ENCODE peak calls at places on chromosomes 7 and 10, in four cellular contexts. X is CD8-positive, alpha-beta T cell; V is endothelial cell; E is colonic mucosa. B is an unnamed sample.

GRCh38 chr10:84156768-84157167 is 16.8 kb upstream of the GPR15LG start:
- DNase-seq in V (no peak), E (no peak), X (peak), B (no peak)

GRCh38 chr7:25854059-25854458 is 297.9 kb upstream of the NFE2L3 start:
- DNase-seq in V (no peak), X (no peak), E (no peak), B (no peak)

GRCh38 chr10:51699145-51699474 is 285 bp downstream of the CSTF2T start:
- DNase-seq in V (no peak), X (no peak), E (no peak), B (no peak)

GRCh38 chr7:75756340-75757297 is 15.4 kb downstream of the CCL26 start:
- DNase-seq in X (no peak), E (no peak), V (peak), B (peak)

GRCh38 chr7:38796636-38797501 is 112.1 kb downstream of the VPS41 start:
- DNase-seq in E (peak), X (peak), V (peak), B (peak)

GRCh38 chr10:33113111-33113856 is 155.3 kb upstream of the ITGB1 start:
- DNase-seq in X (no peak), E (no peak), V (no peak), B (no peak)

GRCh38 chr10:132544744-132545658 is 7.4 kb downstream of the INPP5A start:
- DNase-seq in E (no peak), V (no peak), X (peak), B (no peak)

GRCh38 chr10:3749011-3749410 is 36.0 kb downstream of the KLF6 start:
- DNase-seq in X (no peak), V (no peak), E (no peak), B (no peak)

GRCh38 chr7:155412416-155413253 is 45.3 kb upstream of the EN2 start:
- DNase-seq in X (peak), E (peak), V (peak), B (peak)

GRCh38 chr7:2639994-2640830 is 8.4 kb downstream of the TTYH3 start:
- DNase-seq in E (no peak), X (no peak), V (no peak), B (no peak)

GRCh38 chr10:123100030-123100762 is 35.6 kb upstream of the HMX3 start:
- DNase-seq in X (no peak), E (no peak), V (no peak), B (no peak)

GRCh38 chr10:73076361-73077183 is 20.1 kb downstream of the P4HA1 start:
- DNase-seq in E (peak), V (no peak), X (no peak), B (no peak)

GRCh38 chr7:138014686-138015085 is 12.8 kb upstream of the CREB3L2 start:
- DNase-seq in X (no peak), V (no peak), E (no peak), B (no peak)

GRCh38 chr7:72161534-72161933 is 250.6 kb downstream of the CALN1 start:
- DNase-seq in X (no peak), V (no peak), E (no peak), B (no peak)

GRCh38 chr10:97883092-97883485 is 33.4 kb downstream of the GOLGA7B start:
- DNase-seq in E (no peak), V (no peak), X (no peak), B (no peak)

GRCh38 chr10:90447836-90448235 is 410.0 kb downstream of the HTR7 start:
- DNase-seq in E (no peak), V (no peak), X (no peak), B (no peak)

GRCh38 chr10:26777686-26778085 is 80.2 kb downstream of the PDSS1 start:
- DNase-seq in X (no peak), V (no peak), E (no peak), B (no peak)

GRCh38 chr7:2971914-2972530 is 71.6 kb downstream of the CARD11 start:
- DNase-seq in X (no peak), V (no peak), E (no peak), B (no peak)

GRCh38 chr10:123135415-123136141 is at the start of gene HMX3:
- DNase-seq in V (no peak), E (no peak), X (peak), B (no peak)

GRCh38 chr7:24713850-24714675 is 43.2 kb downstream of the GSDME start:
- DNase-seq in X (no peak), V (no peak), E (no peak), B (no peak)

GRCh38 chr7:18420758-18421157 is 74.8 kb upstream of the HDAC9 start:
- DNase-seq in X (no peak), E (no peak), V (no peak), B (no peak)

GRCh38 chr10:90226526-90226925 is 525.1 kb downstream of the KIF20B start:
- DNase-seq in X (no peak), V (no peak), E (no peak), B (no peak)

GRCh38 chr7:105887569-105888199 is 11.3 kb upstream of the ATXN7L1 start:
- DNase-seq in E (peak), V (no peak), X (no peak), B (no peak)

GRCh38 chr10:89395141-89395540 is 2.7 kb downstream of the IFIT1 start:
- DNase-seq in E (peak), X (no peak), V (no peak), B (no peak)

GRCh38 chr7:16526742-16527540 is at the start of gene LRRC72:
- DNase-seq in E (no peak), V (no peak), X (no peak), B (no peak)

GRCh38 chr7:53602817-53603418 is 567.5 kb downstream of the POM121L12 start:
- DNase-seq in X (no peak), E (no peak), V (no peak), B (no peak)

GRCh38 chr10:17850526-17850925 is 41.4 kb downstream of the MRC1 start:
- DNase-seq in E (no peak), X (no peak), V (peak), B (no peak)

GRCh38 chr10:17848646-17849045 is 39.5 kb downstream of the MRC1 start:
- DNase-seq in X (no peak), V (no peak), E (no peak), B (no peak)

GRCh38 chr10:17851611-17852010 is 42.5 kb downstream of the MRC1 start:
- DNase-seq in V (no peak), X (no peak), E (peak), B (no peak)

DNA sequence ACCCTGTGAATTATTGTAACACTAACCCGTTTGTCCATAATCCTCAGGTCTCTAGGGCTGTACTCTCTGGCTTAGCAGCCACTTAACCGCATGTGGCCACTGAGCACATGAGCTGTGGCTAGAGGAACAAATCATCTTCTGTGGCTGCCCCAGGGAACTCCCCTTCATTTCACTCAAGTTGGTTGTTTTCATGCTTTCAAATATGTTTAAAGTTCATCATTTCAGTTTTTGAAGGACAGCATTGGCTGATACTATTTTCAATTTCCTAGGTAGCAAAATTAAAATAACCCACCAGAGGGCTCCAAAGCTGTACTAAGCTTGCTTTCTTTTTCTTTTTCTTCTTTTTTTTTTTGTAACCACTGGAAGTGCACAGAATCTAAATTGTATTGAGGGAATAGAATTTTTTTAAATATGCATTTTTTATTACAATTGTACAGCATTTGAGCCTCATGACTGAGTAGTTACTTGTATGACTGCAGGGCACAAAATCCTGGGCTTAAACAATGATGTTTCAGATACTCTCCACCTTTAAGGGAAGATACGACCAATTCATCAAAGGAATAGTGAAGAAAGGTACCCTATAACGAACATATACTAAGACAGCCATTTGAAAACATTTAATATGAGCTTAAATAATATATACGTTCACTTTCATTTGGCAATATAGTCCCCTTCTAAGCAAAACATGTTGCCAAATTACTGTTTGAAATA is 38.6 kb downstream of the MRC1 start:
- DNase-seq in E (no peak), V (no peak), X (no peak), B (no peak)
- TF ChIP-seq CTCF in E (no peak), V (peak), X (peak), B (peak)

GRCh38 chr7:128861957-128862570 is 592 bp upstream of the ATP6V1F start:
- DNase-seq in V (no peak), X (no peak), E (no peak), B (no peak)

GRCh38 chr7:128862571-128863432 is at the start of gene ATP6V1F:
- DNase-seq in E (peak), V (peak), X (peak), B (peak)

GRCh38 chr7:128859232-128860157 is 3.2 kb upstream of the ATP6V1F start:
- DNase-seq in X (no peak), E (no peak), V (no peak), B (no peak)

GRCh38 chr7:128858380-128859231 is 4.0 kb upstream of the ATP6V1F start:
- DNase-seq in X (no peak), V (no peak), E (no peak), B (no peak)

GRCh38 chr7:128860158-128861073 is 2.2 kb upstream of the ATP6V1F start:
- DNase-seq in E (peak), V (no peak), X (no peak), B (no peak)
- TF ChIP-seq CTCF in E (no peak), V (no peak), X (no peak), B (no peak)

DNA sequence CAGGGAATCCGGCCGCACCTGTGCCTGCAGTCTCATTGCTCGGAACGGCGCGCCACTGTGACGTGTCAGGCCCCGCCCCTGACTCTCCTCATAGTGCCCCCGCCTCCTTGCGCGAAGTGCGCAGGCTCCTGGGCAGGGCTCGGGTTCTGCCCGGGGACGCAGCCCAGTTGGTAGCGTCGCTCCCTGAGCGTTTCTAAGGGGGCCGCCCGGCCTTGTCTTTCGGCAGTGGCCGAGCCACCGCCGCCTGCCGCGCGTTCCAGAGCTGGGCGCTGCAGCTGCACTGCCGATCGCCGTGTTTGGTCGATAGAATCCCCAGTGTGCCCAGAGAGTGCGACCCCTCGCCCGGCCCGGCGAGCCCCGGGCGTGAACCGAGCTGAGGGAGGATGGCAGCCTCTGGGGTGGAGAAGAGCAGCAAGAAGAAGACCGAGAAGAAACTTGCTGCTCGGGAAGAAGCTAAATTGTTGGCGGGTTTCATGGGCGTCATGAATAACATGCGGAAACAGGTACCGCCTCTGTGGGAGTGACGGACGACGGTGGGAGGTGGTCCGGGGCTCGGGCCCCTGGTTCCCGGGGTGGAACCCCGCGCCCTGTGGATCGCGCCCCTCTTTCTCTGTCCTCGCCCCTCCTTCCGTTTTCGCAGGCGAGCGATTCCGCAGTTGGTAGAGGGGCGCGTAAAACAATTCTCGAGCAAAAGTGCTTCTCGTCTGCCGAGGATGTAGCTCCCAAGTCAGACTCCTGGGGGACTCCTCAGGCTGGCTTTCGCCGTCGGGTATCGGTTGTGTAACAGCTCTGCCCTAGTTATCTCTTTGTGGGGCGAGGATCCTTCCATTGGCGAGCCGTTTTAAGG is at the start of gene KLHL7:
- DNase-seq in X (peak), V (peak), E (peak), B (peak)
- TF ChIP-seq CTCF in X (no peak), V (no peak), E (no peak), B (peak)

GRCh38 chr10:74238031-74238431 is 87.0 kb downstream of the ADK start:
- DNase-seq in V (no peak), E (no peak), X (no peak), B (no peak)

GRCh38 chr10:74231375-74231774 is 80.4 kb downstream of the ADK start:
- DNase-seq in E (no peak), V (no peak), X (no peak), B (no peak)

GRCh38 chr10:74233281-74233680 is 82.3 kb downstream of the ADK start:
- DNase-seq in E (no peak), X (no peak), V (no peak), B (no peak)

GRCh38 chr10:74234569-74234968 is 83.5 kb downstream of the ADK start:
- DNase-seq in E (no peak), V (no peak), X (no peak), B (no peak)
- TF ChIP-seq CTCF in E (peak), V (peak), X (peak), B (peak)

DNA sequence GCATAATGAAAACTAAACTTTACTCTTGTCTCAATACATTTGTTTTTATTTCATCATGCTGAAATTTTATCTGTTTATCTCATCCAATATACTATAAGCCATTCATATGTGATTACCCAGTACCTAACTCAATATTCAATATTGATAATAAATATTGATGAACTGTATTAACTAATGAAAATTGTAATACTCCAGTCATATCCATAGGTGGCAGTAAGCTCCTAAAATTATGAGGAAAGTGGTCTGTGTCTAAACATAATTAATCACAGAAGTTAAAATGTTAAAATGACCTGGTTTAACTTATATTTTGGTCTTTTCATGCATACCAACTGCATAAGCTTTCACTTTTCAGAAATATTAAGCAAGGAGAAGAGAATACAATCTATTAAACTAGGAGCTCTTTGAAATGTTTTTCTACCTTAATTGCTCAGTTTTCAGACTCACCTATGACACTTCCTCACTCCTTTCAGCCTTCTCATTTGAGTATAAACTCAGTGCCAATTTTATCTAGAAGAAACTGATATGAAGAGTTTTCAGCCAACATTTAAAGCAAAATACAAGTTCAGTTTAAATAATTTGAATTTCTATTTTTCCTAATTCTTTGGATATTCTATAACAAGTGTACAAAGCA is 30.5 kb upstream of the VWDE start:
- DNase-seq in X (no peak), V (no peak), E (no peak), B (no peak)
- TF ChIP-seq CTCF in X (peak), V (peak), E (no peak), B (peak)

DNA sequence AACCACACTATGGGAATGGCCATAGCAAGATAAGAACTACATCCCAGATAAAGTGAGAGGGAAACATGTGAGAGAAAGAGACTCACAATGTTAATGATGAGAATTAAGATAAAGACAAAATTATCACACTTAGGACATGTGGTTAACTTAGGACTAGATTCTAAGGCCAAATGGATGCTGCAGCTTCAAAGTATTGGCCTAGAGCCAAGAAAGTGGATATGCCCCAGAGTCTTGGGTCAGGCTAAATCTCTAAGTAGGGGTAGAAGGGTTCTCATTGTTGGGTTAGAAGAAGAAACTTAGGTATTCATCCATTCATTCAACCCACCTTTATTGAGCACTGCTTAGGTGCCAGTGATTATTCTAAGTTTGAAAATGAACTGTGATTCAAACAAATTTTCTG is 818.0 kb downstream of the PHTF2 start:
- DNase-seq in V (no peak), X (no peak), E (no peak), B (no peak)
- TF ChIP-seq CTCF in V (no peak), X (no peak), E (no peak), B (no peak)

DNA sequence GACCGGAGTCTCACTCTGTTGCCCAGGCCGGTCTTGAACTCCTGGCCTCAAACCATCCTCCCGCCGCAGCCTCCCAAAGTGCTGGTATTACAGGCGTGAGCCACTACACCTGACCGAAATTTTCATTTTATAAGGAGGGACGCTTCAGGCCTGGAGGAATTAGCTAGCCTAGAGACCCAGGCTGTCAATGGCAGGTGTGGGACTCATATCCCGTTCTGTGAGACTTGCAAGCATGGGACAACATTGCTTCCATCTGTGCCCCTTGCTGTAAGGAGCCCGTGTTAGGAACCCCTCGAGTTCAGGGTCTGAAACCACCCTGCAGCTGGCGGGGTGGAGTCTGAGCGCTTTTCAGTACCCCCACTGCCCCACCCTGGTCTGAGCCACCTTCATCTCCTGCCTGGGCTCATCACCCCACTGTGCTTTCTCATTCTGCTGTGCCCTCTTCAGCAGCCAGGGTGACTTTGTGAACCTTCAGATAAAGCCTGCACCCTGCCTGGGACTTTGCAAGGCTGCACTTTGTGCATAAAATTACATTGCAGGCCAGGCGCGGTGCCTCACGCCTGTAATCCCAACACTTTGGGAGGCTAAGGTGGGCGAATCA is 1.3 kb upstream of the DAGLB start:
- DNase-seq in X (no peak), V (no peak), E (no peak), B (no peak)
- TF ChIP-seq CTCF in X (no peak), V (no peak), E (no peak), B (no peak)

GRCh38 chr7:44769381-44770209 is 20.9 kb downstream of the ZMIZ2 start:
- DNase-seq in X (peak), V (no peak), E (no peak), B (no peak)

GRCh38 chr7:44772440-44772839 is 23.8 kb downstream of the ZMIZ2 start:
- DNase-seq in X (no peak), E (no peak), V (no peak), B (no peak)

GRCh38 chr7:44775383-44776107 is 20.9 kb upstream of the PPIA start:
- DNase-seq in V (no peak), X (no peak), E (no peak), B (no peak)

GRCh38 chr7:44771358-44771757 is 22.7 kb downstream of the ZMIZ2 start:
- DNase-seq in V (no peak), X (no peak), E (no peak), B (no peak)

GRCh38 chr7:44772867-44773266 is 23.6 kb upstream of the PPIA start:
- DNase-seq in X (no peak), V (no peak), E (no peak), B (no peak)
- TF ChIP-seq CTCF in X (no peak), V (no peak), E (no peak), B (no peak)

GRCh38 chr10:34615770-34616169 is 199.3 kb downstream of the PARD3 start:
- DNase-seq in X (no peak), V (no peak), E (no peak), B (no peak)
- TF ChIP-seq CTCF in X (no peak), V (no peak), E (no peak), B (no peak)